ENCODE peak calls at places on chromosomes 16 and 17, in seven cellular contexts. E is tibial nerve, X is suprapubic skin, F is stomach, J is upper lobe of left lung, D is transverse colon, V is A549. Y is an unnamed sample.

GRCh38 chr17:57455063-57455914 is 199.0 kb downstream of the MSI2 start:
- DNase-seq in E (no peak), F (no peak), V (no peak), D (no peak), X (no peak), J (no peak), Y (peak; percentile 31)

GRCh38 chr16:20799599-20799998 is 6.7 kb downstream of the ERI2 start:
- DNase-seq in E (no peak), D (no peak), X (no peak), J (no peak), V (no peak), F (no peak), Y (no peak)

GRCh38 chr17:63623786-63624185 is 1.6 kb downstream of the MAP3K3 start:
- DNase-seq in X (no peak), E (no peak), V (no peak), J (no peak), D (no peak), F (no peak), Y (no peak)

GRCh38 chr16:68475071-68475470 is 26.8 kb upstream of the SMPD3 start:
- DNase-seq in J (no peak), E (no peak), D (no peak), V (peak; percentile 11), X (no peak), F (no peak), Y (no peak)

GRCh38 chr16:82031116-82032084 is 3.7 kb upstream of the HSD17B2 start:
- DNase-seq in J (no peak), V (peak; percentile 64), F (no peak), E (no peak), X (no peak), D (no peak), Y (no peak)

GRCh38 chr17:9261059-9262029 is 240.0 kb downstream of the NTN1 start:
- DNase-seq in V (no peak), F (no peak), J (no peak), E (no peak), X (no peak), D (no peak), Y (no peak)

GRCh38 chr16:68739964-68740627 is 3.0 kb downstream of the CDH1 start:
- DNase-seq in F (no peak), D (no peak), V (peak; percentile 91), E (no peak), X (no peak), J (no peak), Y (no peak)

GRCh38 chr16:17149904-17150483 is 320.8 kb downstream of the XYLT1 start:
- DNase-seq in J (no peak), V (no peak), X (no peak), F (no peak), D (no peak), E (no peak), Y (no peak)

GRCh38 chr17:79027925-79028491 is 4.0 kb downstream of the C1QTNF1 start:
- DNase-seq in X (peak; percentile 60), E (no peak), J (peak; percentile 76), V (no peak), F (no peak), D (no peak), Y (peak; percentile 39)

GRCh38 chr16:71895679-71896385 is 501 bp downstream of the IST1 start:
- DNase-seq in V (peak; percentile 63), E (peak; percentile 14), X (peak; percentile 78), J (peak; percentile 92), F (peak; percentile 37), D (peak; percentile 45), Y (no peak)

GRCh38 chr17:76736349-76737081 is 616 bp downstream of the SRSF2 start:
- DNase-seq in D (peak; percentile 82), X (peak; percentile 85), J (peak; percentile 96), F (peak; percentile 81), V (peak; percentile 62), E (peak; percentile 45), Y (peak; percentile 79)

GRCh38 chr17:3691539-3692166 is 4.3 kb downstream of the P2RX5 start:
- DNase-seq in D (no peak), E (no peak), J (peak; percentile 38), F (no peak), X (no peak), V (no peak), Y (no peak)

GRCh38 chr16:25713785-25714570 is 22.2 kb downstream of the HS3ST4 start:
- DNase-seq in D (no peak), E (no peak), V (no peak), J (no peak), X (no peak), F (no peak), Y (no peak)

GRCh38 chr16:53091508-53092211 is 36.9 kb downstream of the CHD9 start:
- DNase-seq in F (peak; percentile 27), X (peak; percentile 80), J (peak; percentile 7), E (peak; percentile 60), V (no peak), D (peak; percentile 42), Y (peak; percentile 43)

GRCh38 chr16:24635900-24636610 is 93.4 kb upstream of the TNRC6A start:
- DNase-seq in D (peak; percentile 66), E (peak; percentile 84), X (peak; percentile 88), V (peak; percentile 92), F (peak; percentile 66), J (no peak), Y (peak; percentile 83)

GRCh38 chr16:80974649-80975376 is 31.9 kb downstream of the CMC2 start:
- DNase-seq in D (no peak), X (no peak), F (no peak), J (no peak), E (no peak), V (peak; percentile 20), Y (no peak)

GRCh38 chr17:77843878-77844260 is 114.6 kb upstream of the TNRC6C start:
- DNase-seq in V (no peak), E (no peak), X (no peak), D (no peak), J (no peak), F (no peak), Y (no peak)

GRCh38 chr16:426115-426905 is 861 bp downstream of the RAB11FIP3 start:
- DNase-seq in F (no peak), J (peak; percentile 88), X (no peak), D (peak; percentile 25), V (no peak), E (no peak), Y (peak; percentile 59)

GRCh38 chr17:31550389-31551056 is 159.0 kb downstream of the RAB11FIP4 start:
- DNase-seq in X (no peak), D (no peak), F (no peak), E (no peak), V (peak; percentile 53), J (no peak), Y (no peak)

GRCh38 chr16:67173808-67174705 is 3.7 kb downstream of the NOL3 start:
- DNase-seq in F (peak; percentile 94), J (peak; percentile 96), V (peak; percentile 91), D (peak; percentile 93), X (peak; percentile 91), E (peak; percentile 54), Y (peak; percentile 87)

GRCh38 chr17:15659236-15659635 is 24.9 kb downstream of the TRIM16 start:
- DNase-seq in D (no peak), F (no peak), V (no peak), J (no peak), X (no peak), E (no peak), Y (no peak)

GRCh38 chr17:38852771-38853291 is 690 bp downstream of the RPL23 start:
- DNase-seq in J (no peak), V (no peak), E (no peak), X (no peak), D (no peak), F (no peak), Y (no peak)

GRCh38 chr16:28063611-28064061 is at the start of gene GSG1L:
- DNase-seq in E (no peak), V (no peak), X (no peak), J (no peak), F (no peak), D (no peak), Y (no peak)

GRCh38 chr16:66427036-66427446 is at the start of gene BEAN1:
- DNase-seq in J (peak; percentile 89), E (no peak), V (no peak), X (no peak), D (no peak), F (no peak), Y (peak; percentile 42)

GRCh38 chr17:441155-441950 is 88.7 kb upstream of the RPH3AL start:
- DNase-seq in V (no peak), D (no peak), J (peak; percentile 72), E (no peak), F (no peak), X (no peak), Y (no peak)

GRCh38 chr17:6995500-6996255 is at the start of gene ALOX12:
- DNase-seq in F (peak; percentile 49), X (no peak), E (no peak), V (no peak), J (peak; percentile 85), D (no peak), Y (no peak)
- H3K4me3 ChIP-seq in F (peak within 1 kb of the TSS; percentile 48), X (peak within 1 kb of the TSS; percentile 52), E (no peak within 1 kb of the TSS), V (no peak within 1 kb of the TSS), J (no peak within 1 kb of the TSS), D (no peak within 1 kb of the TSS), Y (peak within 1 kb of the TSS; percentile 7)

GRCh38 chr16:57000271-57001025 is 11.1 kb downstream of the NLRC5 start:
- DNase-seq in V (peak; percentile 61), J (no peak), X (peak; percentile 75), F (peak; percentile 43), E (peak; percentile 27), D (peak; percentile 36), Y (peak; percentile 36)
- TF ChIP-seq POLR2A in V (no peak), J (no peak), X (no peak), F (no peak), E (no peak), D (no peak), Y (no peak)

DNA sequence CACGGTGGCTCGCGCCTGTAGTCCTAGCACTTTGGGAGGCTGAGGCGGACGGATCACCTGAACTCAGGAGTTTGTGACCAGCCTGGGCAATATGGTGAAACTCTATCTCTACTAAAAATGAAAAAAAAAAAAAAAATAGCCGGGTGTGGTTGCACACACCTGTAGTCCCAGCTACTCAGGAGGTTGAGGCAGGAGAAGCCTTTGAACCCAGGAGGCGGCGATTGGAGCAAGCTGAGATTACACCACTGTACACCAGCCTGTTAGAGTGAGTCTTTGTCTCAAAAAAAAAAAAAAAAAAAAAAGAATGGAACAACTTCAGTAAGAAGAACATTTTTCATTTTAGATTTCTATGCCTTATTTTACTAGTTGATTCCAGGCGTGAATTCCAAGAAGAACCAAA is 2.7 kb downstream of the NUP85 start:
- DNase-seq in F (no peak), X (no peak), E (no peak), D (no peak), V (no peak), J (no peak), Y (no peak)
- TF ChIP-seq EP300 in F (no peak), X (no peak), E (no peak), D (no peak), V (no peak), J (no peak), Y (no peak)

GRCh38 chr17:48244121-48244711 is 136.7 kb downstream of the SNX11 start:
- DNase-seq in X (no peak), E (no peak), V (peak; percentile 92), D (peak; percentile 37), F (no peak), J (no peak), Y (no peak)

GRCh38 chr17:48246623-48247022 is 139.1 kb downstream of the SNX11 start:
- DNase-seq in D (no peak), E (no peak), J (no peak), X (no peak), V (peak; percentile 90), F (no peak), Y (no peak)

GRCh38 chr17:48247603-48248002 is 140.0 kb downstream of the SNX11 start:
- DNase-seq in V (no peak), J (no peak), D (no peak), F (no peak), E (no peak), X (no peak), Y (no peak)

GRCh38 chr17:48247038-48247437 is 139.5 kb downstream of the SNX11 start:
- DNase-seq in D (no peak), V (peak; percentile 69), X (no peak), F (no peak), E (no peak), J (no peak), Y (no peak)

GRCh38 chr17:48244814-48245213 is 137.2 kb downstream of the SNX11 start:
- DNase-seq in F (no peak), X (no peak), V (peak; percentile 53), E (no peak), D (no peak), J (no peak), Y (no peak)
- H3K4me3 ChIP-seq in F (no peak overlapping the region), X (no peak overlapping the region), V (no peak overlapping the region), E (no peak overlapping the region), D (no peak overlapping the region), J (no peak overlapping the region), Y (no peak overlapping the region)